ENCODE peak calls at places on chromosomes 4 and X, in nine cellular contexts. P is bronchial epithelial cell, V is uterus, Z is astrocyte of the cerebellum, A is ovary, H is cardiac fibroblast, Q is thoracic aorta, M is dorsolateral prefrontal cortex, K is mucosa of descending colon. G is an unnamed sample.

GRCh38 chr4:185700048-185700447 is 111.9 kb downstream of the SORBS2 start:
- DNase-seq in P (peak; percentile 42), V (no peak), Z (no peak), A (no peak), H (peak; percentile 66), Q (no peak), M (no peak), K (no peak), G (no peak)

GRCh38 chrX:66163849-66164401 is at the start of gene HEPH:
- DNase-seq in P (no peak), V (peak; percentile 32), Z (peak; percentile 9), A (peak; percentile 10), H (peak; percentile 52), Q (no peak), M (no peak), K (no peak), G (no peak)

GRCh38 chr4:74228691-74229640 is 71.0 kb downstream of the MTHFD2L start:
- DNase-seq in P (peak; percentile 76), V (peak; percentile 35), Z (peak; percentile 47), A (peak; percentile 15), H (peak; percentile 94), Q (no peak), M (peak; percentile 35), K (peak; percentile 78), G (no peak)

GRCh38 chr4:185685804-185686203 is 126.2 kb downstream of the SORBS2 start:
- DNase-seq in P (no peak), V (no peak), Z (no peak), A (no peak), H (peak; percentile 9), Q (no peak), M (no peak), K (no peak), G (no peak)

GRCh38 chr4:20299515-20299914 is 47.8 kb downstream of the SLIT2 start:
- DNase-seq in P (no peak), V (no peak), Z (peak; percentile 61), A (no peak), H (peak; percentile 84), Q (no peak), M (no peak), K (no peak), G (no peak)

GRCh38 chr4:91502365-91502764 is 801.4 kb upstream of the GRID2 start:
- DNase-seq in P (peak; percentile 51), V (no peak), Z (no peak), A (no peak), H (peak; percentile 1), Q (no peak), M (no peak), K (no peak), G (no peak)

GRCh38 chr4:38128478-38129451 is 168.6 kb downstream of the PTTG2 start:
- DNase-seq in P (peak; percentile 100), V (no peak), Z (no peak), A (no peak), H (peak; percentile 82), Q (peak; percentile 11), M (no peak), K (peak; percentile 63), G (no peak)

GRCh38 chrX:40109288-40110008 is 11.7 kb upstream of the BCOR start:
- DNase-seq in P (no peak), V (peak; percentile 80), Z (no peak), A (peak; percentile 73), H (peak; percentile 72), Q (no peak), M (no peak), K (peak; percentile 77), G (no peak)

GRCh38 chrX:11724122-11725017 is 33.7 kb upstream of the MSL3 start:
- DNase-seq in P (peak; percentile 25), V (peak; percentile 33), Z (peak; percentile 8), A (no peak), H (peak; percentile 54), Q (no peak), M (no peak), K (no peak), G (peak; percentile 2)

GRCh38 chr4:6092131-6092530 is 73.9 kb upstream of the C4orf50 start:
- DNase-seq in P (no peak), V (no peak), Z (no peak), A (no peak), H (no peak), Q (no peak), M (no peak), K (no peak), G (no peak)

GRCh38 chr4:94457692-94458106 is 6.0 kb downstream of the PDLIM5 start:
- DNase-seq in P (no peak), V (no peak), Z (no peak), A (no peak), H (no peak), Q (no peak), M (no peak), K (no peak), G (peak; percentile 96)

GRCh38 chr4:189362364-189362763 is 578.3 kb upstream of the FRG1 start:
- DNase-seq in P (no peak), V (no peak), Z (no peak), A (no peak), H (no peak), Q (no peak), M (no peak), K (no peak), G (no peak)

GRCh38 chr4:140330311-140330900 is 43.0 kb upstream of the SCOC start:
- DNase-seq in P (peak; percentile 62), V (no peak), Z (peak; percentile 37), A (no peak), H (peak; percentile 72), Q (no peak), M (no peak), K (no peak), G (no peak)

GRCh38 chr4:52995341-52996030 is 133.4 kb downstream of the RASL11B start:
- DNase-seq in P (peak; percentile 61), V (no peak), Z (no peak), A (no peak), H (peak; percentile 33), Q (no peak), M (no peak), K (no peak), G (no peak)

GRCh38 chr4:147714575-147715401 is 17.1 kb upstream of the ARHGAP10 start:
- DNase-seq in P (peak; percentile 70), V (peak; percentile 66), Z (peak; percentile 67), A (no peak), H (peak; percentile 89), Q (no peak), M (no peak), K (no peak), G (peak; percentile 75)

GRCh38 chr4:185640809-185641675 is 105.7 kb upstream of the PDLIM3 start:
- DNase-seq in P (peak; percentile 74), V (no peak), Z (peak; percentile 80), A (no peak), H (peak; percentile 89), Q (no peak), M (no peak), K (no peak), G (peak; percentile 48)

GRCh38 chr4:26010266-26010665 is 96.2 kb downstream of the SMIM20 start:
- DNase-seq in P (no peak), V (no peak), Z (no peak), A (no peak), H (no peak), Q (no peak), M (no peak), K (no peak), G (no peak)

GRCh38 chrX:152817082-152817744 is 13.3 kb downstream of the CETN2 start:
- DNase-seq in P (peak; percentile 36), V (no peak), Z (peak; percentile 20), A (no peak), H (peak; percentile 56), Q (no peak), M (no peak), K (peak; percentile 24), G (no peak)

GRCh38 chr4:184169225-184169867 is 48.3 kb downstream of the ENPP6 start:
- DNase-seq in P (no peak), V (no peak), Z (no peak), A (peak; percentile 16), H (no peak), Q (no peak), M (no peak), K (no peak), G (no peak)

GRCh38 chr4:17809667-17810066 is 890 bp downstream of the DCAF16 start:
- DNase-seq in P (no peak), V (no peak), Z (no peak), A (no peak), H (no peak), Q (no peak), M (no peak), K (no peak), G (no peak)

DNA sequence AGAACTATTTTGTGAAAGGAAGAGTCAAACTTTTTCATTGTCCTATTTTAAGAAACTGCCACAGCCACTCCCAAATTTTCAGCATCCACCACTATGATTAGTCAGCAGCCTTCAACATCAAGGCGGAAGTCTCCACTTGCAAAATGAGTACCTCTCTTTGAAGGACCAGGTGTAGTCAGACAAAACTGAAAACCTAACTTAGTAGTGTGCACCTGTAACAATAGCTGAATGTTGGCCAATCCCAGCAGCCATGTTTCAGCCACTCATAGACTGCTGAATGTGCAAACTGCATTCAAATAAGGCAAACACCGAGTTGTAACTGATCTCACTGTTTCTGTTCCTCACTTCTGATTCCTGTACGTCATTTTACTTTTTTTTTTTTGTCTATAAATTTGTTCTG is 341.1 kb downstream of the IL15 start:
- DNase-seq in P (no peak), V (no peak), Z (no peak), A (no peak), H (peak; percentile 1), Q (no peak), M (no peak), K (no peak), G (no peak)
- H3K4me3 ChIP-seq in P (no peak overlapping the region), V (no peak overlapping the region), Z (no peak overlapping the region), A (no peak overlapping the region), H (no peak overlapping the region), Q (no peak overlapping the region), M (no peak overlapping the region), K (no peak overlapping the region), G (no peak overlapping the region)

DNA sequence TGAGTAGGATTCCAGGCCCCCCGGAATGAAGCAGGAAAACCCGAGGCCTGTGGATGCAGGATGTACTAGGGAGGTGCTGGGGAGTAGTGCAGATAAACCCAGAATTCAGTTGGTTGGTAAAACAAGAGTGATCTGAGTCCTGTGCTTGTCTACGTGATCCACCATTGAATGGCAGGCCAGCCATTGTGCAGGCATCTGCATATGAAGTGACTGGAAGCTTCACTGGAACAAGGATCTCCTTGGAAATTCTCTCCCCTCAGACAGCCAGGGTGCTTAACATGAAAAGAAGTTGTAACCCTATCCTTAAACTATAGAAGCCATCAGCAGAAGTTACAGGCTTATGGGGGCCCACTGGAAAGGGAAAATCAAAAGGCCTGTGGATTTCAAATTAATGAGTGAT is 656 bp upstream of the GSPT2 start:
- DNase-seq in P (no peak), V (no peak), Z (no peak), A (no peak), H (no peak), Q (no peak), M (no peak), K (no peak), G (no peak)
- H3K4me3 ChIP-seq in P (no peak overlapping the region), V (peak overlapping the region; percentile 60), Z (no peak overlapping the region), A (no peak overlapping the region), H (no peak overlapping the region), Q (peak overlapping the region; percentile 81), M (peak overlapping the region; percentile 65), K (no peak overlapping the region), G (no peak overlapping the region)

GRCh38 chrX:140764401-140764919 is 54.9 kb downstream of the LINC00632 start:
- DNase-seq in P (no peak), V (peak; percentile 12), Z (no peak), A (no peak), H (peak; percentile 61), Q (peak; percentile 2), M (no peak), K (peak; percentile 15), G (no peak)
- H3K4me3 ChIP-seq in P (peak overlapping the region; percentile 17), V (peak overlapping the region; percentile 20), Z (peak overlapping the region; percentile 57), A (peak overlapping the region; percentile 18), H (peak overlapping the region; percentile 57), Q (peak overlapping the region; percentile 73), M (peak overlapping the region; percentile 51), K (no peak overlapping the region), G (peak overlapping the region; percentile 59)

GRCh38 chrX:97372006-97372766 is 488.5 kb downstream of the RPA4 start:
- DNase-seq in P (no peak), V (no peak), Z (no peak), A (no peak), H (no peak), Q (no peak), M (no peak), K (no peak), G (peak; percentile 39)
- H3K4me3 ChIP-seq in P (no peak overlapping the region), V (no peak overlapping the region), Z (no peak overlapping the region), A (no peak overlapping the region), H (no peak overlapping the region), Q (no peak overlapping the region), M (no peak overlapping the region), K (no peak overlapping the region), G (no peak overlapping the region)